ENCODE peak calls at places on chromosomes 12 and 14, in ten cellular contexts. I is fibroblast of mammary gland, S is heart left ventricle, F is lower leg skin, O is mucosa of descending colon, J is Calu3, H is glutamatergic neuron, U is epithelial cell of esophagus, Z is cardiac fibroblast, X is RWPE1. P is an unnamed sample.

GRCh38 chr14:100305446-100306255 is 593 bp downstream of the SLC25A29 start:
- DNase-seq in X (no peak), U (no peak), Z (no peak), O (peak), S (peak), I (no peak), J (peak), H (no peak), F (no peak), P (no peak)

GRCh38 chr14:73245401-73246325 is 8.4 kb downstream of the PAPLN start:
- DNase-seq in U (peak), X (peak), O (peak), Z (peak), H (no peak), S (peak), F (no peak), J (no peak), I (peak), P (no peak)

GRCh38 chr14:105042813-105043212 is 21.9 kb upstream of the CDCA4 start:
- DNase-seq in Z (no peak), F (no peak), H (no peak), S (no peak), X (no peak), I (no peak), U (no peak), O (no peak), J (no peak), P (no peak)

GRCh38 chr12:51639361-51639760 is 48.3 kb downstream of the SCN8A start:
- DNase-seq in S (no peak), Z (no peak), J (no peak), H (no peak), F (no peak), U (no peak), I (peak), O (no peak), X (no peak), P (no peak)

GRCh38 chr14:75181426-75182062 is 5.1 kb upstream of the TMED10 start:
- DNase-seq in Z (no peak), H (no peak), X (no peak), J (no peak), F (no peak), S (no peak), I (no peak), O (no peak), U (no peak), P (no peak)

GRCh38 chr12:1130164-1130563 is 139.1 kb downstream of the ERC1 start:
- DNase-seq in H (no peak), J (peak), I (peak), O (no peak), X (no peak), Z (no peak), F (no peak), U (no peak), S (no peak), P (no peak)

GRCh38 chr14:61623927-61624326 is 71.4 kb upstream of the HIF1A start:
- DNase-seq in S (no peak), J (no peak), Z (no peak), F (no peak), X (no peak), O (no peak), I (no peak), H (no peak), U (no peak), P (no peak)

GRCh38 chr14:100825691-100826331 is at the start of gene MEG3:
- DNase-seq in Z (peak), U (peak), H (no peak), O (no peak), F (peak), X (no peak), J (no peak), S (peak), I (peak), P (no peak)

GRCh38 chr12:66210840-66211239 is 21.8 kb downstream of the IRAK3 start:
- DNase-seq in H (no peak), O (no peak), U (no peak), S (no peak), I (peak), X (no peak), F (no peak), J (no peak), Z (peak), P (no peak)

GRCh38 chr14:51844482-51844881 is 15.9 kb upstream of the GNG2 start:
- DNase-seq in F (no peak), I (no peak), U (no peak), S (no peak), Z (no peak), O (no peak), J (no peak), X (no peak), H (no peak), P (no peak)

GRCh38 chr14:51657762-51658161 is 6.1 kb downstream of the FRMD6 start:
- DNase-seq in S (no peak), Z (peak), H (no peak), U (peak), X (no peak), O (no peak), I (peak), J (no peak), F (no peak), P (no peak)

GRCh38 chr14:74348241-74348734 is at the start of gene VRTN:
- DNase-seq in J (no peak), I (no peak), S (no peak), X (no peak), Z (no peak), O (no peak), H (no peak), F (no peak), U (no peak), P (no peak)

GRCh38 chr14:76884853-76885276 is 58.7 kb downstream of the LRRC74A start:
- DNase-seq in Z (no peak), I (no peak), U (no peak), S (peak), O (no peak), X (no peak), H (no peak), J (no peak), F (no peak), P (no peak)

GRCh38 chr12:64663019-64663418 is 52.7 kb downstream of the RASSF3 start:
- DNase-seq in F (no peak), I (no peak), U (no peak), J (peak), X (no peak), S (no peak), O (no peak), H (no peak), Z (no peak), P (no peak)

GRCh38 chr14:67851785-67852410 is 32.3 kb downstream of the RAD51B start:
- DNase-seq in X (no peak), I (no peak), O (no peak), U (no peak), H (no peak), S (no peak), Z (no peak), F (no peak), J (no peak), P (no peak)

GRCh38 chr12:69648476-69648875 is 37.8 kb upstream of the LRRC10 start:
- DNase-seq in U (peak), H (no peak), I (peak), S (no peak), J (no peak), Z (peak), O (no peak), F (no peak), X (peak), P (peak)

GRCh38 chr12:6076776-6077700 is 47.4 kb downstream of the VWF start:
- DNase-seq in S (no peak), Z (no peak), J (no peak), U (no peak), O (no peak), H (no peak), X (no peak), I (no peak), F (no peak), P (no peak)

GRCh38 chr12:109240365-109240764 is 68.7 kb downstream of the FOXN4 start:
- DNase-seq in I (no peak), F (no peak), O (no peak), J (no peak), Z (no peak), S (no peak), H (no peak), U (no peak), X (no peak), P (no peak)

GRCh38 chr12:30613119-30613830 is 82.4 kb downstream of the IPO8 start:
- DNase-seq in I (peak), Z (peak), S (no peak), H (no peak), J (no peak), X (no peak), U (no peak), O (no peak), F (no peak), P (peak)

GRCh38 chr12:65632131-65632855 is 192.0 kb upstream of the HMGA2 start:
- DNase-seq in O (no peak), U (peak), Z (peak), S (no peak), H (no peak), J (no peak), I (peak), X (no peak), F (no peak), P (peak)

GRCh38 chr12:3407723-3408122 is 83.3 kb upstream of the PRMT8 start:
- DNase-seq in O (no peak), S (no peak), U (no peak), I (no peak), J (no peak), X (no peak), H (no peak), F (no peak), Z (no peak), P (no peak)

GRCh38 chr14:22314183-22314820 is 274.7 kb downstream of the DAD1 start:
- DNase-seq in I (peak), O (no peak), S (no peak), J (peak), H (peak), F (no peak), X (peak), U (peak), Z (peak), P (no peak)

GRCh38 chr14:105092912-105093425 is 27.7 kb upstream of the GPR132 start:
- DNase-seq in O (peak), X (peak), J (peak), U (peak), H (no peak), I (no peak), Z (peak), F (no peak), S (peak), P (no peak)

GRCh38 chr14:79225815-79226214 is 985.5 kb downstream of the DIO2 start:
- DNase-seq in U (no peak), F (no peak), X (no peak), H (no peak), J (no peak), O (no peak), Z (no peak), I (no peak), S (no peak), P (no peak)

GRCh38 chr12:43942379-43942778 is 106.5 kb downstream of the TMEM117 start:
- DNase-seq in I (no peak), S (no peak), J (no peak), H (no peak), F (no peak), X (no peak), O (no peak), Z (no peak), U (no peak), P (no peak)

GRCh38 chr12:54891717-54892478 is 37.6 kb downstream of the MUCL1 start:
- DNase-seq in I (no peak), O (no peak), S (no peak), Z (no peak), X (peak), F (no peak), H (no peak), U (peak), J (peak), P (no peak)

GRCh38 chr14:61566537-61567225 is 128.6 kb upstream of the HIF1A start:
- DNase-seq in J (no peak), O (no peak), H (no peak), S (no peak), Z (peak), U (peak), X (no peak), F (no peak), I (peak), P (no peak)

GRCh38 chr12:55965941-55966407 is at the start of gene PMEL:
- DNase-seq in U (no peak), X (no peak), J (peak), I (peak), H (peak), S (no peak), O (no peak), Z (no peak), F (no peak), P (no peak)

GRCh38 chr14:98868846-98869245 is 403.2 kb downstream of the BCL11B start:
- DNase-seq in J (no peak), I (no peak), F (no peak), S (no peak), Z (no peak), X (no peak), U (no peak), O (no peak), H (no peak), P (no peak)

GRCh38 chr12:53093777-53094393 is 3.6 kb upstream of the IGFBP6 start:
- DNase-seq in O (no peak), Z (no peak), X (no peak), U (no peak), F (no peak), H (no peak), S (no peak), I (no peak), J (no peak), P (no peak)

GRCh38 chr14:41899416-41899815 is 292.7 kb downstream of the LRFN5 start:
- DNase-seq in O (no peak), X (no peak), Z (no peak), I (peak), S (no peak), J (no peak), H (no peak), F (no peak), U (no peak), P (no peak)

GRCh38 chr14:30331030-30331429 is 227.9 kb upstream of the G2E3 start:
- DNase-seq in J (no peak), X (no peak), O (no peak), S (no peak), U (no peak), Z (no peak), I (no peak), F (no peak), H (no peak), P (no peak)

GRCh38 chr14:30332374-30332773 is 226.6 kb upstream of the G2E3 start:
- DNase-seq in Z (no peak), I (no peak), F (no peak), J (no peak), X (no peak), H (no peak), O (no peak), U (no peak), S (no peak), P (no peak)

GRCh38 chr14:30333934-30334333 is 225.0 kb upstream of the G2E3 start:
- DNase-seq in U (no peak), J (no peak), I (peak), Z (peak), F (no peak), S (no peak), O (no peak), H (no peak), X (no peak), P (no peak)

DNA sequence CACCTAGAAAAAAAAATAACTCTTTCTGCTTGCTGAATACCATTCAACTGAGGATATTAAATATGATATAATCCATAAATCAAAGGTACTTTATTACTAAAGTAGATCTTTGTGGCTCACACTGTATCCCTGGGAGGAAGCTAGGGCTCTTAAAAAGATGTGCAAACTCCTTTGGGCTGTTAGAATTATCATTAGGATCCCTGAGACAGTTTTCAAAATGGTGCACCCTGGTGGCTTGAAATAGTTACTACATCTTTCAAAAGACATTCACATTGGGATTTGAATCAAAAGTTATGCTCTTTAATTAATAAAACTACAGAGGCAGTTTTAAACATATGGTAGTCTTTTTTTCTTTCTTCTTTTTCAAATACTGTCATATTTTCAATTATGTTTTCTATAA is 228.5 kb upstream of the G2E3 start:
- DNase-seq in S (no peak), I (peak), O (no peak), X (peak), Z (peak), U (peak), F (no peak), J (no peak), H (no peak), P (no peak)
- TF ChIP-seq CTCF in S (no peak), I (peak), O (no peak), X (peak), Z (peak), U (peak), F (no peak), J (no peak), H (peak), P (peak)

GRCh38 chr12:113152835-113153814 is 3.6 kb downstream of the CFAP73 start:
- DNase-seq in O (peak), J (peak), X (peak), S (peak), H (peak), Z (peak), F (peak), I (peak), U (peak), P (peak)
- TF ChIP-seq CTCF in O (peak), J (peak), X (peak), S (peak), H (no peak), Z (peak), F (no peak), I (peak), U (peak), P (peak)

DNA sequence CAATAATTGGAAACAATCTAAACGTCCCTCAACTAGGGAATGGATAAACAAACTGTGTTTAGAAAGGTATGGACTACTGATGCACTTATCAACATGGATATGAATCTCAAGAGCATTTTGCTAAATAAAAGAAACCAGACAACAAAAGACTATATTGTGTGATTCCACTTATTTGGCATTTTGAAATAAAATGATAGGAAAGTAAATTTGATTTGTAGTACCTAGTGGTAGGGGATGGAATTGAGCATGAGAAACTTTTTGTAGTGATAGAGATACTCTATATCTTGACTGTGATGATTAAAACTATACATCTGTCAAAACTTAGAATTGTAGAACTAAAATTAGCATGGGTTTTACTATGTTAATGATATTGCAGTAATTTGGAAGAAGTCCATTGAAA is 87.1 kb downstream of the ARID2 start:
- DNase-seq in O (no peak), H (no peak), F (no peak), J (no peak), X (no peak), U (no peak), I (no peak), Z (no peak), S (no peak), P (no peak)
- TF ChIP-seq CTCF in O (no peak), H (peak), F (no peak), J (no peak), X (no peak), U (no peak), I (no peak), Z (peak), S (no peak), P (no peak)

DNA sequence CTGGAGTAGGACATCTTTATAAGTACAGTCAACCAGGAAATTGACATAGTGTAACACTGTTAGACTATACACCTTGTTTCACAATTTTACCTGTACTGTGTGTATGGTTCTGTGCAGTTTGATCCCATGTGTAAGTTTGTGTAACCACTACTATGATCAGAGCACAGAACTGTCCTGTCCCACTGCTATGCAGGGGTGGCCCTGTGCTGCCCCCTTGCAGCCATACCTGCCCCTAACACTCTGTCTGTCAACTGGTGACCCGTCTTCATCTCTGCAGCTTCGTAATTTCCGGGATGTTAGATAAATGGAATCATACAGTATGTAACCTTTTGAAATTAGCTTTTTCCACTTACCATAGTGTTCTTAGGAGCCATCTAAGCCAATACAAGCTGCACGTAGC is 58.7 kb upstream of the RD3L start:
- DNase-seq in H (peak), S (no peak), Z (no peak), U (no peak), F (no peak), I (no peak), J (no peak), O (no peak), X (no peak), P (no peak)
- TF ChIP-seq CTCF in H (peak), S (no peak), Z (no peak), U (no peak), F (no peak), I (peak), J (no peak), O (no peak), X (no peak), P (peak)

GRCh38 chr14:96304956-96305355 is 48.9 kb downstream of the BDKRB1 start:
- DNase-seq in I (no peak), F (no peak), H (peak), J (peak), S (no peak), Z (no peak), U (peak), X (peak), O (no peak), P (no peak)
- TF ChIP-seq CTCF in I (no peak), F (no peak), H (peak), J (no peak), S (no peak), Z (no peak), U (peak), X (no peak), O (no peak), P (peak)

DNA sequence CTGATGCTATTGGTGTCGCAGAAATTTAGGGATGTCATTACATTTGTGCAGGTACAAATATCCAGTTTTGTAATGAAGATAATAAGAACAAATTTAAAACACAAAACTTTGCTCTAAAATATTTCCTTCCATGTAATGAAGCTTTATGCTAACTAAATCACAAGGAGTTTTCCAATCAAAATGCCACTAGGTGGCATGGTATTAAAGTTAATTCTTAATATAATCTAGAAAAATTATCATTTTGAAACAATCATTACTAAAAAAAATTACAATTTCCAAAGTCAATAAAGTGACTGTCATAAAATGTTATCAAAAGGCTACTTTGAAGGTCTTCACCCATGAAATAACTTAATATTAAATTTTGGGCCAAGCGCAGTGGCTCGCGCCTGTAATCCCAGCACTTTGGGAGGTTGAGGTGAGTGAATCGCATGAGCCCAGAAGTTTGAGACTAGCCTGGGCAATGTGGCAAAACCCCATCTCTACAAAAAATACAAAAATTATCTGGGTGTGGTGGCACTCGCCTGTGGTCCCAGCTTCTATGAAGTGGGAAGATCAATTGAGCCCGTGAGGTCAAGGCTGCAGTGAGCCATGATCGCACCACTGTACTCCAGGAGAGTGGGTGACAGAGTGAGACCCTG is 77.4 kb downstream of the KIF21A start:
- DNase-seq in I (peak), X (no peak), S (no peak), Z (peak), J (no peak), O (no peak), H (no peak), F (no peak), U (no peak), P (no peak)
- TF ChIP-seq CTCF in I (peak), X (peak), S (peak), Z (no peak), J (no peak), O (no peak), H (no peak), F (no peak), U (no peak), P (peak)

DNA sequence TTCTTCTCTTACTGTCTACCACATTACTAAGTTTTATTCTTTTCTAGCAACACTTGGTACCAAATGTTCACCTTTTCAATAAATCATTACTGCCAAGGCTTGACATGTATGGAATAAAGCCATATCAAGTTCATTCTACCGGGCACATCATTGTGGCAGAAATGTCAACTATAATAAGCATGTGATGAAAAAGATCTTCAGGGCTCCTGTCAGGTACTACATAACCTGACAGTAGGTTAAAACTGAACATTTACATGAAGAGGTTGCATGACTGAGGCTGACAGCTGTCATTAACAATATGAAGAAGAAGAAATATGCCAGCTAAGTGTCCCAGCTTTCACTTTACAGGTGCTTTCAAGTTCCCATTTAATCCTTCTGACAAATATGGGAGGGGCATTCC is 178.9 kb downstream of the KCNH5 start:
- DNase-seq in I (no peak), F (no peak), X (no peak), S (no peak), J (no peak), Z (no peak), U (no peak), O (no peak), H (no peak), P (no peak)
- TF ChIP-seq CTCF in I (no peak), F (no peak), X (no peak), S (no peak), J (no peak), Z (no peak), U (no peak), O (no peak), H (no peak), P (no peak)